ENCODE peak calls at places on chromosomes 2 and 18, in five cellular contexts. One of them, this sample, is unnamed.

GRCh38 chr18:9095297-9096012 is 7.0 kb upstream of the NDUFV2 start:
- DNase-seq in body of pancreas: no peak
- DNase-seq in heart right ventricle: no peak
- DNase-seq in spleen: no peak
- DNase-seq in right lobe of liver: no peak
- DNase-seq in this sample: no peak

GRCh38 chr2:33022989-33023731 is 76.4 kb downstream of the LTBP1 start:
- DNase-seq in body of pancreas: no peak
- DNase-seq in heart right ventricle: no peak
- DNase-seq in spleen: no peak
- DNase-seq in right lobe of liver: no peak
- DNase-seq in this sample: no peak

GRCh38 chr2:219644801-219645480 is 17.5 kb downstream of the SLC4A3 start:
- DNase-seq in body of pancreas: no peak
- DNase-seq in heart right ventricle: peak
- DNase-seq in spleen: no peak
- DNase-seq in right lobe of liver: no peak
- DNase-seq in this sample: no peak

GRCh38 chr2:28955492-28955891 is 25.6 kb upstream of the TOGARAM2 start:
- DNase-seq in body of pancreas: no peak
- DNase-seq in heart right ventricle: no peak
- DNase-seq in spleen: no peak
- DNase-seq in right lobe of liver: no peak
- DNase-seq in this sample: no peak

GRCh38 chr2:65161551-65162100 is 31.7 kb upstream of the RAB1A start:
- DNase-seq in body of pancreas: no peak
- DNase-seq in heart right ventricle: no peak
- DNase-seq in spleen: no peak
- DNase-seq in right lobe of liver: no peak
- DNase-seq in this sample: no peak

GRCh38 chr2:231545105-231545902 is 15.1 kb upstream of the NMUR1 start:
- DNase-seq in body of pancreas: no peak
- DNase-seq in heart right ventricle: peak
- DNase-seq in spleen: peak
- DNase-seq in right lobe of liver: no peak
- DNase-seq in this sample: no peak

GRCh38 chr2:3645745-3646389 is 12.1 kb upstream of the ALLC start:
- DNase-seq in body of pancreas: no peak
- DNase-seq in heart right ventricle: no peak
- DNase-seq in spleen: peak
- DNase-seq in right lobe of liver: peak
- DNase-seq in this sample: no peak

GRCh38 chr2:55869637-55870325 is 53.8 kb downstream of the EFEMP1 start:
- DNase-seq in body of pancreas: no peak
- DNase-seq in heart right ventricle: no peak
- DNase-seq in spleen: no peak
- DNase-seq in right lobe of liver: no peak
- DNase-seq in this sample: no peak

GRCh38 chr2:238974061-238974460 is 126.2 kb downstream of the TWIST2 start:
- DNase-seq in body of pancreas: no peak
- DNase-seq in heart right ventricle: no peak
- DNase-seq in spleen: no peak
- DNase-seq in right lobe of liver: no peak
- DNase-seq in this sample: no peak

GRCh38 chr18:28175930-28176673 is 828 bp downstream of the CDH2 start:
- DNase-seq in body of pancreas: no peak
- DNase-seq in heart right ventricle: peak
- DNase-seq in spleen: no peak
- DNase-seq in right lobe of liver: no peak
- DNase-seq in this sample: no peak

GRCh38 chr18:48776161-48776555 is 174.6 kb downstream of the SMAD7 start:
- DNase-seq in body of pancreas: no peak
- DNase-seq in heart right ventricle: no peak
- DNase-seq in spleen: no peak
- DNase-seq in right lobe of liver: no peak
- DNase-seq in this sample: no peak

DNA sequence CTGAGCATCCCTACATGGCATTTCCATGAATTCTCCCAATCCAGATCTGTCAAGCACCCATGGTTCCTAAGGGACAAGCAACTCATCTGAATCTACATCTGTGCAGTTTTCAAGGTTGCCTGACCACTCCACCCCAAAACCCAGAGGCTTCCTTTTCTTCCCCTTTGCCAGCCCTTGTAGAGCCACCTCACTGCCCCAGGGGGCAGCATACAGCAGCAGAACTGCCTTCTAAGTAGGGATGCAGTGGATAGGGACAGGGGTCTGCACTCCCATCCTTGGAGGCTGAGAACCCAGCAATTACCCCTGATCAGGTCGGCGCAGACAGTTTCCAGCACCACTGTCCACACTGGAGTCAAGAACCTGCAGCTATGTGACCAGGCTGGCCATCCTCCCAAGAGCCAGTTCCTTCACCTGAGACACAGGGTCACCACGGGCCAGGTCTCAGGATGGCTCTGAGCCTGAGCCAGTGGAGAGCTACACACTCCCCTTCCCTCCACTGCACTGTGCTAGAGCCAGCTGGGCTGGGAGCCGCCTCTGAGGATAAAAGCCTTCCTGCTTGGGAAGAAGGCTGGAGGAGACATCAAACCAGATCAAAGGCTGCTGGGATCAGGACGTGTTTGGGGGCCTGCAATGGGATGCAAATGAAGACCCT is 283.1 kb downstream of the CELF4 start:
- DNase-seq in body of pancreas: no peak
- DNase-seq in heart right ventricle: no peak
- DNase-seq in spleen: no peak
- DNase-seq in right lobe of liver: no peak
- DNase-seq in this sample: no peak
- TF ChIP-seq CTCF in body of pancreas: no peak
- TF ChIP-seq CTCF in heart right ventricle: peak
- TF ChIP-seq CTCF in spleen: no peak
- TF ChIP-seq CTCF in right lobe of liver: peak
- TF ChIP-seq CTCF in this sample: peak

DNA sequence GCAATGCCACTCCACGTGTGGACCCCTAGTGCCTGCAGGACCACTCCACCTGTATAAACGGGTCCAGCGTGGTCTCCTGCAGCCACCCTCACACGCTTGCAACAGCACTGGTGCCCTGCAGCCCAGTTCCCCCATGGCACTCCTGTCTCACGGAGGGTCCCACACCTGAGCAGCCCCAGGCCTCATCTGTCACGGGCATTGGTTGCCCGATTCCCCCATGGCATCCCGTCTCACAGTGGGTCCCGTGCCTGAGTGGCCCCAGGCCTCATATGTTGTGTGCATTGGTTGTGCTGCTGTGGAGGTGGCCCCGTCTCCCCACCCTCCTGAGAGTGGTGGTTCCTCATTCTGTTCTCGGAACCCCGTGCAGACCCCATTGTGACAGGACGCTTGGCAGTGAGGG is 43.4 kb downstream of the CTDP1 start:
- DNase-seq in body of pancreas: no peak
- DNase-seq in heart right ventricle: no peak
- DNase-seq in spleen: no peak
- DNase-seq in right lobe of liver: no peak
- DNase-seq in this sample: no peak
- TF ChIP-seq CTCF in body of pancreas: no peak
- TF ChIP-seq CTCF in heart right ventricle: no peak
- TF ChIP-seq CTCF in spleen: no peak
- TF ChIP-seq CTCF in right lobe of liver: no peak
- TF ChIP-seq CTCF in this sample: no peak

GRCh38 chr18:80184243-80184772 is 63.0 kb downstream of the PARD6G start:
- DNase-seq in body of pancreas: no peak
- DNase-seq in heart right ventricle: no peak
- DNase-seq in spleen: no peak
- DNase-seq in right lobe of liver: no peak
- DNase-seq in this sample: no peak
- TF ChIP-seq CTCF in body of pancreas: no peak
- TF ChIP-seq CTCF in heart right ventricle: no peak
- TF ChIP-seq CTCF in spleen: no peak
- TF ChIP-seq CTCF in right lobe of liver: no peak
- TF ChIP-seq CTCF in this sample: no peak

DNA sequence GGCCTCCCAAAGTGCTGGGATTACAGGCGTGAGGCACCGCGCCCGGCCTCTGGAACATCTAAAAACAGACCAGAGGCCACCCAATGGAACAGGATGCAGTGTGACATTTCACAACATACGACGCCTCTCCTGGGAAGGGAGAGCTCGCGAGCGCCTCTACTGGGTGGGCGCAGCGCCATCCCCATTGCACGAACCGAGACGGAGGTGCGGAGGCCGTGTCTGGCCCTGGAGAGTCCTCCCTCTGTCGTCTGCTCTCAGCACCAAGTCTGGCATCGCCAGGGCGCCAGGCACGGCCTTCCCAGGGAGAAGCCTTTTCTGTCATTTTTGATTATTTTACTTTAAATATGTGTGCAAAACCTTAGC is 9.4 kb upstream of the GBX2 start:
- DNase-seq in body of pancreas: peak
- DNase-seq in heart right ventricle: peak
- DNase-seq in spleen: no peak
- DNase-seq in right lobe of liver: no peak
- DNase-seq in this sample: no peak
- TF ChIP-seq CTCF in body of pancreas: no peak
- TF ChIP-seq CTCF in heart right ventricle: no peak
- TF ChIP-seq CTCF in spleen: no peak
- TF ChIP-seq CTCF in right lobe of liver: peak
- TF ChIP-seq CTCF in this sample: peak

GRCh38 chr2:47056875-47057731 is 98.0 kb downstream of the STPG4 start:
- DNase-seq in body of pancreas: no peak
- DNase-seq in heart right ventricle: peak
- DNase-seq in spleen: no peak
- DNase-seq in right lobe of liver: no peak
- DNase-seq in this sample: no peak

GRCh38 chr2:47056374-47056773 is 98.7 kb downstream of the STPG4 start:
- DNase-seq in body of pancreas: no peak
- DNase-seq in heart right ventricle: peak
- DNase-seq in spleen: no peak
- DNase-seq in right lobe of liver: no peak
- DNase-seq in this sample: no peak

GRCh38 chr2:47060652-47061170 is 94.4 kb downstream of the STPG4 start:
- DNase-seq in body of pancreas: no peak
- DNase-seq in heart right ventricle: no peak
- DNase-seq in spleen: no peak
- DNase-seq in right lobe of liver: no peak
- DNase-seq in this sample: no peak

GRCh38 chr2:47057732-47058012 is 97.4 kb downstream of the STPG4 start:
- DNase-seq in body of pancreas: no peak
- DNase-seq in heart right ventricle: no peak
- DNase-seq in spleen: no peak
- DNase-seq in right lobe of liver: no peak
- DNase-seq in this sample: no peak

GRCh38 chr2:47058061-47058931 is 96.8 kb downstream of the STPG4 start:
- DNase-seq in body of pancreas: no peak
- DNase-seq in heart right ventricle: peak
- DNase-seq in spleen: no peak
- DNase-seq in right lobe of liver: no peak
- DNase-seq in this sample: no peak
- TF ChIP-seq CTCF in body of pancreas: no peak
- TF ChIP-seq CTCF in heart right ventricle: no peak
- TF ChIP-seq CTCF in spleen: no peak
- TF ChIP-seq CTCF in right lobe of liver: no peak
- TF ChIP-seq CTCF in this sample: no peak

DNA sequence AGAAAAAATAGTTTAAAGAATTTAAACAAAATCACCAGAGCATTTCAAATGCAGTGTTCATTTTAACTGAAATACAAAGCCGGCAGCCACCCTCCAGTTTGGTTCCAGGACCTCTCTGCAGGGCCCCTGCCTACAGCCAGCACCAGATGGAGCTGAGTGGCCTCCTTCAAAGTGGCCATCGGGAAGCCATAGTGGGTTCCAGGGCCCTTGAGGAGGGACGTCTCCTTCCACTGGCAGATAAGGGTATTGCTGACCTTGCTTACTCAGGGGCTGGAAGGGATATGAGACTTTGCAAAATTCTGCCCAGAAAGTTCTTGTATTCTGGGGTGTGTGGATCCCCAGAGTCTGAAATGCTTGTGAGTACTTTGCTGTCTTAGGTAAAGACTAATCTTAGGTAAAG is 205.2 kb upstream of the APCDD1 start:
- DNase-seq in body of pancreas: no peak
- DNase-seq in heart right ventricle: no peak
- DNase-seq in spleen: no peak
- DNase-seq in right lobe of liver: no peak
- DNase-seq in this sample: no peak
- TF ChIP-seq CTCF in body of pancreas: no peak
- TF ChIP-seq CTCF in heart right ventricle: peak
- TF ChIP-seq CTCF in spleen: no peak
- TF ChIP-seq CTCF in right lobe of liver: no peak
- TF ChIP-seq CTCF in this sample: no peak

GRCh38 chr2:164697688-164698290 is 76.5 kb upstream of the GRB14 start:
- DNase-seq in body of pancreas: no peak
- DNase-seq in heart right ventricle: no peak
- DNase-seq in spleen: no peak
- DNase-seq in right lobe of liver: no peak
- DNase-seq in this sample: no peak
- TF ChIP-seq CTCF in body of pancreas: peak
- TF ChIP-seq CTCF in heart right ventricle: peak
- TF ChIP-seq CTCF in spleen: no peak
- TF ChIP-seq CTCF in right lobe of liver: peak
- TF ChIP-seq CTCF in this sample: peak